ENCODE peak calls at places on chromosomes 16 and 17, in ten cellular contexts. B, P, V, Q, N, U, X, J, Y and H are unnamed samples. For H3K4me1, the result is how much of the 10 kb centered on the place peaks cover.

GRCh38 chr17:63984651-63985386 is 12.1 kb upstream of the SCN4A start:
- DNase-seq in B (peak), Y (peak), X (no peak), U (peak), Q (peak), V (peak), J (no peak), P (no peak), N (no peak), H (peak)

GRCh38 chr16:87053016-87053982 is 263.9 kb downstream of the C16orf95 start:
- DNase-seq in V (no peak), U (no peak), N (no peak), P (no peak), J (no peak), Q (no peak), Y (no peak), B (no peak), X (no peak), H (peak)

GRCh38 chr17:60148300-60148838 is 1.4 kb upstream of the CA4 start:
- DNase-seq in Q (no peak), X (no peak), V (no peak), N (no peak), P (no peak), U (no peak), B (no peak), J (no peak), Y (no peak), H (no peak)

GRCh38 chr17:42900460-42901331 is at the start of gene G6PC1:
- DNase-seq in P (no peak), N (no peak), J (no peak), V (no peak), Q (no peak), Y (no peak), U (no peak), B (no peak), X (no peak), H (no peak)

GRCh38 chr16:9723136-9723535 is 459.1 kb downstream of the GRIN2A start:
- DNase-seq in U (no peak), J (no peak), B (no peak), Y (no peak), V (no peak), X (no peak), P (no peak), N (no peak), Q (no peak), H (no peak)

GRCh38 chr16:31200821-31201510 is 1.6 kb downstream of the PYCARD start:
- DNase-seq in P (no peak), Y (peak), N (no peak), X (no peak), Q (no peak), J (no peak), B (no peak), U (no peak), V (no peak), H (no peak)

GRCh38 chr17:19733953-19734526 is 14.1 kb downstream of the ALDH3A1 start:
- DNase-seq in N (no peak), X (no peak), Y (no peak), P (no peak), U (no peak), Q (no peak), V (no peak), J (no peak), B (no peak), H (no peak)

GRCh38 chr16:77636615-77637014 is 85.7 kb upstream of the NUDT7 start:
- DNase-seq in B (no peak), X (no peak), V (no peak), Q (no peak), N (no peak), P (no peak), U (no peak), Y (no peak), J (no peak), H (no peak)

GRCh38 chr16:22373662-22374310 is 633 bp downstream of the CDR2 start:
- DNase-seq in X (peak), P (peak), V (peak), N (peak), Q (peak), B (peak), Y (peak), J (no peak), U (peak), H (peak)

GRCh38 chr16:77584205-77584859 is 138.0 kb upstream of the NUDT7 start:
- DNase-seq in X (no peak), J (peak), V (peak), Q (no peak), B (peak), N (peak), Y (peak), U (peak), P (peak), H (no peak)

GRCh38 chr17:76726231-76726765 is at the start of gene JMJD6:
- DNase-seq in X (peak), P (peak), Q (peak), J (peak), N (peak), B (peak), V (peak), Y (no peak), U (peak), H (peak)

GRCh38 chr16:47944589-47944988 is 211.2 kb downstream of the ABCC12 start:
- DNase-seq in N (no peak), B (no peak), P (no peak), V (no peak), J (no peak), Y (no peak), X (no peak), Q (no peak), U (no peak), H (no peak)

GRCh38 chr16:1770328-1771071 is 843 bp downstream of the NME3 start:
- DNase-seq in V (peak), Q (peak), Y (peak), J (no peak), N (no peak), U (peak), P (peak), B (peak), X (peak), H (peak)

GRCh38 chr16:83619381-83620150 is 188.2 kb upstream of the HSBP1 start:
- DNase-seq in Q (no peak), N (no peak), U (no peak), J (no peak), B (no peak), P (no peak), Y (no peak), V (no peak), X (no peak), H (no peak)

GRCh38 chr17:61551255-61551742 is 39.7 kb downstream of the NACA2 start:
- DNase-seq in U (no peak), J (peak), Y (no peak), X (no peak), N (peak), V (no peak), Q (no peak), P (no peak), B (peak), H (no peak)

GRCh38 chr17:71055128-71055527 is 885.8 kb downstream of the KCNJ2 start:
- DNase-seq in V (no peak), B (no peak), J (no peak), X (no peak), U (no peak), N (no peak), Y (no peak), Q (no peak), P (no peak), H (no peak)

GRCh38 chr17:34361478-34362061 is 1.5 kb downstream of the CCL1 start:
- DNase-seq in Y (peak), J (peak), V (peak), N (peak), Q (peak), U (peak), P (peak), X (peak), B (peak), H (peak)

GRCh38 chr17:47305302-47305923 is 18.3 kb upstream of the EFCAB13 start:
- DNase-seq in X (no peak), P (no peak), J (peak), N (no peak), Y (no peak), B (no peak), Q (no peak), V (no peak), U (no peak), H (no peak)

GRCh38 chr17:40068917-40069750 is 6.4 kb downstream of the THRA start:
- DNase-seq in Y (peak), N (peak), U (peak), B (peak), J (no peak), P (peak), X (peak), V (peak), Q (peak), H (peak)

GRCh38 chr16:4290236-4290830 is 17.5 kb upstream of the TFAP4 start:
- DNase-seq in Y (no peak), P (no peak), V (no peak), J (peak), B (peak), Q (peak), X (no peak), N (peak), U (no peak), H (peak)

GRCh38 chr16:77289331-77289809 is 90.2 kb downstream of the SYCE1L start:
- DNase-seq in J (peak), Y (no peak), Q (no peak), V (no peak), X (no peak), B (peak), P (no peak), U (no peak), N (peak), H (no peak)

GRCh38 chr17:77416096-77416713 is 275.4 kb downstream of the SEC14L1 start:
- DNase-seq in Q (no peak), B (no peak), P (no peak), N (no peak), X (no peak), Y (no peak), J (no peak), U (peak), V (no peak), H (no peak)

GRCh38 chr16:14958970-14959369 is 15.9 kb upstream of the PDXDC1 start:
- DNase-seq in Q (no peak), P (no peak), B (no peak), J (no peak), U (no peak), N (no peak), V (no peak), Y (no peak), X (no peak), H (no peak)

GRCh38 chr17:47638903-47639302 is 10.8 kb upstream of the KPNB1 start:
- DNase-seq in P (no peak), N (no peak), U (no peak), X (no peak), Q (no peak), V (no peak), Y (no peak), B (no peak), J (no peak), H (no peak)

GRCh38 chr17:65930140-65930715 is 261.7 kb downstream of the CEP112 start:
- DNase-seq in J (no peak), V (no peak), B (no peak), P (no peak), N (no peak), U (no peak), Q (no peak), Y (no peak), X (no peak), H (no peak)

GRCh38 chr17:27457731-27458523 is 1.7 kb downstream of the KSR1 start:
- DNase-seq in B (peak), J (peak), U (no peak), P (no peak), N (peak), Y (no peak), X (no peak), V (no peak), Q (no peak), H (no peak)

GRCh38 chr16:11254913-11255736 is 879 bp downstream of the SOCS1 start:
- DNase-seq in J (peak), P (peak), V (peak), Y (peak), N (peak), Q (peak), X (peak), U (peak), B (peak), H (peak)

GRCh38 chr16:11257131-11257938 is 1.3 kb upstream of the SOCS1 start:
- DNase-seq in U (peak), B (peak), X (peak), P (peak), J (peak), Y (peak), Q (peak), N (peak), V (peak), H (peak)

GRCh38 chr16:11256657-11257130 is 690 bp upstream of the SOCS1 start:
- DNase-seq in N (peak), P (no peak), Q (peak), Y (no peak), X (peak), U (peak), V (peak), J (peak), B (peak), H (peak)

GRCh38 chr16:11253995-11254912 is 1.8 kb downstream of the SOCS1 start:
- DNase-seq in V (no peak), P (no peak), U (no peak), N (no peak), Q (no peak), J (no peak), Y (no peak), B (no peak), X (no peak), H (no peak)

GRCh38 chr16:11255737-11256656 is at the start of gene SOCS1:
- DNase-seq in J (peak), Q (peak), U (peak), V (peak), B (peak), P (peak), X (peak), N (peak), Y (peak), H (peak)
- H3K4me3 ChIP-seq in J (peak), Q (peak), U (peak), V (peak), B (peak), P (peak), X (peak), N (peak), Y (peak), H (peak)

DNA sequence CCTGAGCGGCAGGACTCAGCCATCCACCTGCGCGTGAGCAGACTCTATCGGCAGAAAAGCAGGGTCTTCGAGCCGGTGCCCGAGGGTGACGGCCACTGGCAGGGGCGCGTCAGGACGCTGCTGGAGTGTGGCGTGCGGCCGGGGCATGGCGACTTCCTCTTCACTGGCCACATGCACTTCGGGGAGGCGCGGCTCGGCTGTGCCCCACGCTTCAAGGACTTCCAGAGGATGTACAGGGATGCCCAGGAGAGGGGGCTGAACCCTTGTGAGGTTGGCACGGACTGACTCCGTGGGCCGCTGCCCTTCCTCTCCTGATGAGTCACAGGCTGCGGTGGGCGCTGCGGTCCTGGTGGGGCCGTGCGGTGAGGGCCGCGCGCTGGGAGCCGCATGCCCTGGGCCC is 14.9 kb downstream of the METRNL start:
- DNase-seq in N (no peak), P (no peak), J (no peak), U (no peak), X (no peak), Q (no peak), V (no peak), Y (no peak), B (no peak), H (no peak)
- H3K4me1 ChIP-seq in N (under half), P (under half), J (under half), U (half or more), X (half or more), Q (under half), V (under half), Y (under half), B (half or more), H (under half)

GRCh38 chr17:56144205-56144604 is 9.1 kb upstream of the ANKFN1 start:
- DNase-seq in V (no peak), P (no peak), Q (no peak), B (peak), X (no peak), U (no peak), N (peak), J (no peak), Y (no peak), H (no peak)

GRCh38 chr17:56146005-56146404 is 7.3 kb upstream of the ANKFN1 start:
- DNase-seq in V (no peak), Y (no peak), B (no peak), P (no peak), Q (no peak), J (no peak), N (peak), U (no peak), X (no peak), H (no peak)

GRCh38 chr17:56142325-56142724 is 10.9 kb upstream of the ANKFN1 start:
- DNase-seq in V (no peak), Y (no peak), U (no peak), B (no peak), J (no peak), X (no peak), Q (no peak), N (no peak), P (no peak), H (no peak)

GRCh38 chr17:56141046-56141839 is 12.0 kb upstream of the ANKFN1 start:
- DNase-seq in U (no peak), Y (no peak), N (peak), P (no peak), X (no peak), J (no peak), Q (no peak), V (peak), B (no peak), H (no peak)

GRCh38 chr17:56142781-56143180 is 10.5 kb upstream of the ANKFN1 start:
- DNase-seq in U (no peak), Q (no peak), N (no peak), J (no peak), P (no peak), X (no peak), B (no peak), V (no peak), Y (no peak), H (no peak)
- H3K4me3 ChIP-seq in U (no peak), Q (no peak), N (no peak), J (no peak), P (no peak), X (no peak), B (no peak), V (no peak), Y (no peak), H (no peak)

GRCh38 chr16:20883554-20884239 is 16.5 kb downstream of the DCUN1D3 start:
- DNase-seq in U (no peak), P (no peak), Y (no peak), V (no peak), J (no peak), Q (no peak), X (no peak), N (no peak), B (peak), H (no peak)

GRCh38 chr16:20875358-20875656 is 24.9 kb downstream of the DCUN1D3 start:
- DNase-seq in N (no peak), B (no peak), J (no peak), Y (no peak), X (no peak), U (no peak), Q (no peak), P (no peak), V (no peak), H (no peak)

GRCh38 chr16:20880867-20881866 is 19.0 kb downstream of the DCUN1D3 start:
- DNase-seq in N (no peak), J (no peak), V (no peak), X (no peak), Q (no peak), Y (no peak), B (no peak), P (no peak), U (no peak), H (no peak)

GRCh38 chr16:20878682-20879147 is 21.4 kb downstream of the DCUN1D3 start:
- DNase-seq in U (no peak), Y (no peak), J (no peak), P (no peak), N (peak), X (no peak), V (no peak), Q (no peak), B (peak), H (no peak)

GRCh38 chr16:20879175-20880053 is 20.7 kb downstream of the DCUN1D3 start:
- DNase-seq in U (no peak), X (no peak), P (no peak), V (no peak), Y (no peak), Q (no peak), B (no peak), J (peak), N (no peak), H (no peak)
- H3K4me1 ChIP-seq in U (half or more), X (half or more), P (under half), V (under half), Y (under half), Q (under half), B (half or more), J (half or more), N (under half), H (under half)

DNA sequence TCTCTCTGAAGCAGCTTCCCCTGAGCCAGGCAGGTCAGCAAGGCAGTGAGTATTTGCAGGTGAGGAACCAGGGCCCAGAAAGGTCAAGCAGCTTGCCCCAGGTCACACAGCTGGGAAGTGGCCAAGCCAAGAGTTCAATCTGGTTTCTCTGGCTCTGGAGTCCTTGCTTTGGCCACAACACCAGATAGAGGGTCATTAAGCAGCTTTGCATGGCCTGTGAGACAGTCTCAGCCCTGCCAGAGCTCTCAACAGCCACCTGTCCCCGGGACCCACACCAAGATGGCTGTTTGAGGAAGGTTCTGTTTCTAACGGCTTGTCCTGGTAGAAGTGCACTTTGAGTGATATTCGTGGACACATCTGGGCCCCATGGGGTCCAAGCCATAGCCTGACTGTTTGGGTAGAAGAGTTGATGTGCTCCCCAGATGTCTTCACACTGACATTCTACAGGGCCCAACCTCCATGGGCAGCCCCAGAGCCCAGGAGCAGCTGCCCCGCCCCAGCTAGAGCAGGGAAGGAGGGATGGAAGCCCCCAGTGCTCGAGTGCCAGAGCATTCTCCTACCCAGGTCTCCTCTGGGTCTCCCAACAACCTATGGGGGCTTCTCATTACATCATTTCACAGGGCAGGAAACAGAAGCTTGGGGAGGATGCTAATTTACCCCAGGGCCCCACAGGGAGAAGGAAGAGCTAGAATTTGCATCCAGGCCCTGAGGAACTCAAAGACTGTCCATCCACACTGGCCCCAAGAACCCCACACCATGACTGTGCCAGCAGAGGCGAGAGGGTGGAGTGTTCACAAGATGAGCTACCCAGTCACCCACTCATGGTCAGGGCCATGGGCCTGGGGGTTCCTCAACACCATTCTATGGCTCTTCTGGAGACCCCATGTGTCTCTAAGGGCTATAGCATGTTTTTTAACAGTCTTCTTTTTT is 107.3 kb upstream of the CDH5 start:
- DNase-seq in Y (no peak), N (no peak), Q (peak), B (no peak), V (no peak), P (no peak), U (no peak), X (no peak), J (no peak), H (no peak)
- H3K4me3 ChIP-seq in Y (no peak), N (no peak), Q (no peak), B (no peak), V (no peak), P (no peak), U (no peak), X (no peak), J (no peak), H (no peak)

GRCh38 chr16:68346892-68347480 is 36.2 kb downstream of the PRMT7 start:
- DNase-seq in Y (no peak), Q (no peak), N (no peak), J (no peak), B (no peak), X (no peak), U (no peak), P (peak), V (no peak), H (no peak)
- H3K4me1 ChIP-seq in Y (under half), Q (half or more), N (under half), J (under half), B (under half), X (under half), U (under half), P (under half), V (under half), H (under half)

GRCh38 chr17:3754458-3755334 is 31.0 kb downstream of the HASPIN start:
- DNase-seq in X (no peak), V (peak), B (peak), U (peak), N (peak), Q (no peak), Y (peak), P (peak), J (no peak), H (no peak)
- H3K4me3 ChIP-seq in X (peak), V (peak), B (peak), U (peak), N (no peak), Q (no peak), Y (peak), P (no peak), J (peak), H (no peak)